ENCODE peak calls at places on chromosomes 3 and 15, in eight cellular contexts. One of them, this sample, is unnamed.

GRCh38 chr15:78209646-78210348 is 24.6 kb downstream of the ACSBG1 start:
- DNase-seq in heart left ventricle: peak
- DNase-seq in gastrocnemius medialis: no peak
- DNase-seq in stomach: peak
- DNase-seq in A549: no peak
- DNase-seq in adrenal gland: peak
- DNase-seq in H54: no peak
- DNase-seq in body of pancreas: peak
- DNase-seq in this sample: no peak

GRCh38 chr15:31046759-31047359 is 54.7 kb downstream of the TRPM1 start:
- DNase-seq in heart left ventricle: no peak
- DNase-seq in gastrocnemius medialis: no peak
- DNase-seq in stomach: no peak
- DNase-seq in A549: no peak
- DNase-seq in adrenal gland: no peak
- DNase-seq in H54: no peak
- DNase-seq in body of pancreas: no peak
- DNase-seq in this sample: no peak

GRCh38 chr15:66252411-66253295 is 897 bp downstream of the MEGF11 start:
- DNase-seq in heart left ventricle: peak
- DNase-seq in gastrocnemius medialis: no peak
- DNase-seq in stomach: peak
- DNase-seq in A549: peak
- DNase-seq in adrenal gland: peak
- DNase-seq in H54: peak
- DNase-seq in body of pancreas: peak
- DNase-seq in this sample: peak

GRCh38 chr15:89143503-89144162 is 55.4 kb downstream of the ABHD2 start:
- DNase-seq in heart left ventricle: no peak
- DNase-seq in gastrocnemius medialis: no peak
- DNase-seq in stomach: no peak
- DNase-seq in A549: no peak
- DNase-seq in adrenal gland: no peak
- DNase-seq in H54: no peak
- DNase-seq in body of pancreas: no peak
- DNase-seq in this sample: no peak

GRCh38 chr15:96225642-96226259 is 104.7 kb upstream of the NR2F2 start:
- DNase-seq in heart left ventricle: no peak
- DNase-seq in gastrocnemius medialis: no peak
- DNase-seq in stomach: no peak
- DNase-seq in A549: no peak
- DNase-seq in adrenal gland: no peak
- DNase-seq in H54: no peak
- DNase-seq in body of pancreas: no peak
- DNase-seq in this sample: no peak

GRCh38 chr3:29513236-29513635 is 232.4 kb downstream of the RBMS3 start:
- DNase-seq in heart left ventricle: peak
- DNase-seq in gastrocnemius medialis: no peak
- DNase-seq in stomach: no peak
- DNase-seq in A549: no peak
- DNase-seq in adrenal gland: peak
- DNase-seq in H54: no peak
- DNase-seq in body of pancreas: peak
- DNase-seq in this sample: no peak

GRCh38 chr15:32641517-32642059 is at the start of gene SCG5:
- DNase-seq in heart left ventricle: no peak
- DNase-seq in gastrocnemius medialis: no peak
- DNase-seq in stomach: no peak
- DNase-seq in A549: no peak
- DNase-seq in adrenal gland: peak
- DNase-seq in H54: peak
- DNase-seq in body of pancreas: peak
- DNase-seq in this sample: peak

GRCh38 chr3:51954120-51954519 is 1.1 kb upstream of the GPR62 start:
- DNase-seq in heart left ventricle: no peak
- DNase-seq in gastrocnemius medialis: no peak
- DNase-seq in stomach: no peak
- DNase-seq in A549: no peak
- DNase-seq in adrenal gland: no peak
- DNase-seq in H54: no peak
- DNase-seq in body of pancreas: no peak
- DNase-seq in this sample: no peak

GRCh38 chr3:117526485-117527079 is 817.0 kb downstream of the TUSC7 start:
- DNase-seq in heart left ventricle: no peak
- DNase-seq in gastrocnemius medialis: no peak
- DNase-seq in stomach: peak
- DNase-seq in A549: no peak
- DNase-seq in adrenal gland: peak
- DNase-seq in H54: no peak
- DNase-seq in body of pancreas: peak
- DNase-seq in this sample: no peak

GRCh38 chr3:176987901-176988300 is 209.4 kb downstream of the TBL1XR1 start:
- DNase-seq in heart left ventricle: no peak
- DNase-seq in gastrocnemius medialis: no peak
- DNase-seq in stomach: no peak
- DNase-seq in A549: no peak
- DNase-seq in adrenal gland: no peak
- DNase-seq in H54: no peak
- DNase-seq in body of pancreas: no peak
- DNase-seq in this sample: no peak

GRCh38 chr3:170864525-170865208 is 5.3 kb downstream of the RPL22L1 start:
- DNase-seq in heart left ventricle: no peak
- DNase-seq in gastrocnemius medialis: no peak
- DNase-seq in stomach: no peak
- DNase-seq in A549: no peak
- DNase-seq in adrenal gland: no peak
- DNase-seq in H54: no peak
- DNase-seq in body of pancreas: no peak
- DNase-seq in this sample: no peak
- TF ChIP-seq POLR2A in heart left ventricle: no peak
- TF ChIP-seq POLR2A in gastrocnemius medialis: no peak
- TF ChIP-seq POLR2A in stomach: no peak
- TF ChIP-seq POLR2A in A549: no peak
- TF ChIP-seq POLR2A in adrenal gland: no peak
- TF ChIP-seq POLR2A in H54: no peak
- TF ChIP-seq POLR2A in body of pancreas: no peak
- TF ChIP-seq POLR2A in this sample: no peak

GRCh38 chr15:64472161-64472560 is 11.8 kb downstream of the ZNF609 start:
- DNase-seq in heart left ventricle: no peak
- DNase-seq in gastrocnemius medialis: no peak
- DNase-seq in stomach: no peak
- DNase-seq in A549: no peak
- DNase-seq in adrenal gland: no peak
- DNase-seq in H54: no peak
- DNase-seq in body of pancreas: no peak
- DNase-seq in this sample: no peak
- TF ChIP-seq POLR2A in heart left ventricle: no peak
- TF ChIP-seq POLR2A in gastrocnemius medialis: no peak
- TF ChIP-seq POLR2A in stomach: no peak
- TF ChIP-seq POLR2A in A549: no peak
- TF ChIP-seq POLR2A in adrenal gland: no peak
- TF ChIP-seq POLR2A in H54: no peak
- TF ChIP-seq POLR2A in body of pancreas: no peak
- TF ChIP-seq POLR2A in this sample: no peak

DNA sequence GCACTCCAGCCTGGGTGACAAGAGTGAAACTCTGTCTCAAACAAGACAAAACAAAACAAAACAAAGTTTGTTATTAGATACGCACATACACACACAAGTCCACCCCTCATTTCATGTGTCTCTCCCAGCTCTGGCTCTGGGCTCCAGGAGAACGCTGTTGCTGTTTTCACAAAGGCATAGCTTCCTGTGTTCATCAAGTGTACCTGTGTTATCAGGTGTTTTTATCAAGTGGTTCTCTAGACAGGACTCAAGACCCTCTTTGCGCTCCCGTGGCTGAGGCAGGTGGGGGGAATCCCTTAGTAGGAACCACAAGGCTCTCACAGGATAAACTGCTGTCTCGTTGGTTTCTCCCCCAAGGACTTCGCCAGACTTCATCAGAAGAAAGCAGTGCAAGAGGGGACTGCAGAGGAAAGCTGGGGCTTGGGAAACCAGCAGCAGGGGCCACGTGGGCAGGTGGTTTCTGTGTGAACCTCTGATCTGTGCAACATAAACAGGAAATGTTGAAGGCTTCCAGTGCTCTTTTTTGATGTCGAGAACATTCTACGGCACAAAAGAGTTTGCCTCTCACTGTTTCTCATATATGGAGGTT is 6.9 kb upstream of the PPP1R2 start:
- DNase-seq in heart left ventricle: no peak
- DNase-seq in gastrocnemius medialis: no peak
- DNase-seq in stomach: no peak
- DNase-seq in A549: no peak
- DNase-seq in adrenal gland: no peak
- DNase-seq in H54: no peak
- DNase-seq in body of pancreas: no peak
- DNase-seq in this sample: no peak
- TF ChIP-seq POLR2A in heart left ventricle: no peak
- TF ChIP-seq POLR2A in gastrocnemius medialis: no peak
- TF ChIP-seq POLR2A in stomach: no peak
- TF ChIP-seq POLR2A in A549: no peak
- TF ChIP-seq POLR2A in adrenal gland: no peak
- TF ChIP-seq POLR2A in H54: no peak
- TF ChIP-seq POLR2A in body of pancreas: no peak
- TF ChIP-seq POLR2A in this sample: no peak

GRCh38 chr3:138835177-138835757 is 539 bp upstream of the PIK3CB start:
- DNase-seq in heart left ventricle: no peak
- DNase-seq in gastrocnemius medialis: no peak
- DNase-seq in stomach: no peak
- DNase-seq in A549: no peak
- DNase-seq in adrenal gland: no peak
- DNase-seq in H54: no peak
- DNase-seq in body of pancreas: no peak
- DNase-seq in this sample: no peak
- TF ChIP-seq POLR2A in heart left ventricle: no peak
- TF ChIP-seq POLR2A in gastrocnemius medialis: no peak
- TF ChIP-seq POLR2A in stomach: no peak
- TF ChIP-seq POLR2A in A549: no peak
- TF ChIP-seq POLR2A in adrenal gland: no peak
- TF ChIP-seq POLR2A in H54: no peak
- TF ChIP-seq POLR2A in body of pancreas: no peak
- TF ChIP-seq POLR2A in this sample: no peak

This sample was measured in uterus.